ENCODE peak calls at places on chromosomes 1 and 21, in nine cellular contexts. L is omental fat pad; U is HFFc6; R is PC-3; P is upper lobe of right lung; K is activated CD8-positive, alpha-beta T cell treated with anti-CD3 and anti-CD28 coated beads for 36 hours; C is astrocyte of the spinal cord; Z is endothelial cell; B is WTC11. S is an unnamed sample.

GRCh38 chr1:24640288-24640687 is 2.8 kb upstream of the SRRM1 start:
- DNase-seq in Z (no peak), U (no peak), B (no peak), K (no peak), P (no peak), L (no peak), C (no peak), R (no peak), S (no peak)

GRCh38 chr1:22896184-22896583 is 76.5 kb downstream of the LACTBL1 start:
- DNase-seq in L (no peak), U (no peak), K (no peak), Z (no peak), R (no peak), B (no peak), C (no peak), P (no peak), S (no peak)

GRCh38 chr1:172977296-172978027 is 73.3 kb downstream of the TNFSF18 start:
- DNase-seq in B (no peak), C (no peak), L (no peak), P (no peak), U (no peak), R (peak; percentile 72), K (no peak), Z (no peak), S (no peak)

GRCh38 chr1:2204384-2205190 is 10.0 kb upstream of the FAAP20 start:
- DNase-seq in K (no peak), C (peak; percentile 71), U (no peak), R (peak; percentile 67), P (peak; percentile 91), L (no peak), B (peak; percentile 90), Z (peak; percentile 84), S (peak; percentile 79)

GRCh38 chr1:25193151-25193742 is 39.1 kb downstream of the SYF2 start:
- DNase-seq in K (no peak), U (no peak), R (no peak), Z (no peak), B (peak; percentile 26), C (no peak), L (no peak), P (no peak), S (no peak)

GRCh38 chr1:203650012-203650836 is 23.6 kb downstream of the ATP2B4 start:
- DNase-seq in K (peak; percentile 87), R (peak; percentile 46), U (no peak), Z (peak; percentile 83), L (no peak), C (peak; percentile 71), P (peak; percentile 82), B (peak; percentile 82), S (peak; percentile 90)

GRCh38 chr21:14863745-14864210 is 201.0 kb downstream of the NRIP1 start:
- DNase-seq in Z (no peak), P (no peak), C (no peak), B (no peak), U (no peak), L (no peak), K (no peak), R (peak; percentile 31), S (no peak)

GRCh38 chr1:9699361-9699760 is 47.8 kb downstream of the PIK3CD start:
- DNase-seq in Z (no peak), R (peak; percentile 22), U (no peak), B (no peak), L (no peak), K (no peak), P (no peak), C (no peak), S (no peak)

GRCh38 chr1:207910678-207911354 is at the start of gene CD34:
- DNase-seq in U (no peak), C (no peak), Z (peak; percentile 59), P (no peak), K (peak; percentile 37), B (peak; percentile 55), L (no peak), R (no peak), S (peak; percentile 56)

GRCh38 chr1:200415693-200416593 is 6.1 kb upstream of the ZNF281 start:
- DNase-seq in U (peak; percentile 96), R (peak; percentile 100), C (peak; percentile 96), P (no peak), K (no peak), B (no peak), L (peak; percentile 75), Z (no peak), S (peak; percentile 72)

GRCh38 chr1:214290399-214291037 is 9.6 kb downstream of the SMYD2 start:
- DNase-seq in P (no peak), R (no peak), B (no peak), K (no peak), C (no peak), L (no peak), Z (no peak), U (no peak), S (no peak)

GRCh38 chr1:215228193-215228592 is 145.7 kb downstream of the KCNK2 start:
- DNase-seq in Z (no peak), K (no peak), L (no peak), R (no peak), P (no peak), B (no peak), U (no peak), C (no peak), S (no peak)

GRCh38 chr1:224805889-224806288 is 123.6 kb upstream of the DNAH14 start:
- DNase-seq in B (no peak), Z (no peak), P (no peak), C (no peak), R (no peak), U (no peak), K (no peak), L (no peak), S (no peak)

GRCh38 chr1:202230061-202230938 is 36.7 kb downstream of the LGR6 start:
- DNase-seq in L (no peak), U (no peak), B (no peak), Z (no peak), C (no peak), K (no peak), P (no peak), R (no peak), S (no peak)

GRCh38 chr1:1122981-1123480 is 7.1 kb upstream of the C1orf159 start:
- DNase-seq in U (peak; percentile 47), B (peak; percentile 12), Z (no peak), R (peak; percentile 46), L (no peak), P (no peak), K (no peak), C (no peak), S (no peak)

GRCh38 chr1:234208791-234209190 is 164.5 kb upstream of the COA6 start:
- DNase-seq in L (no peak), P (no peak), R (peak; percentile 61), K (no peak), C (no peak), U (no peak), B (no peak), Z (no peak), S (no peak)

GRCh38 chr1:234535763-234536515 is 57.0 kb upstream of the TARBP1 start:
- DNase-seq in P (no peak), L (no peak), Z (no peak), U (no peak), B (no peak), R (no peak), K (no peak), C (peak; percentile 87), S (peak; percentile 70)

GRCh38 chr1:110927484-110928075 is 36.1 kb downstream of the LRIF1 start:
- DNase-seq in U (no peak), B (no peak), K (no peak), L (no peak), C (no peak), R (peak; percentile 55), P (no peak), Z (no peak), S (no peak)

GRCh38 chr1:33256701-33257387 is 552 bp downstream of the ZNF362 start:
- DNase-seq in P (peak; percentile 86), B (peak; percentile 24), R (peak; percentile 87), C (peak; percentile 86), L (no peak), K (peak; percentile 66), U (peak; percentile 72), Z (peak; percentile 24), S (no peak)

GRCh38 chr1:33257759-33258712 is 1.7 kb downstream of the ZNF362 start:
- DNase-seq in U (no peak), Z (no peak), L (no peak), C (no peak), R (no peak), P (no peak), K (no peak), B (no peak), S (no peak)

GRCh38 chr1:33255347-33256311 is 663 bp upstream of the ZNF362 start:
- DNase-seq in B (peak; percentile 78), L (no peak), K (peak; percentile 65), P (peak; percentile 91), U (peak; percentile 24), C (peak; percentile 35), R (peak; percentile 88), Z (peak; percentile 60), S (peak; percentile 96)

GRCh38 chr1:33257388-33257758 is 1.1 kb downstream of the ZNF362 start:
- DNase-seq in K (no peak), U (no peak), Z (no peak), P (no peak), B (no peak), L (no peak), R (no peak), C (no peak), S (no peak)

DNA sequence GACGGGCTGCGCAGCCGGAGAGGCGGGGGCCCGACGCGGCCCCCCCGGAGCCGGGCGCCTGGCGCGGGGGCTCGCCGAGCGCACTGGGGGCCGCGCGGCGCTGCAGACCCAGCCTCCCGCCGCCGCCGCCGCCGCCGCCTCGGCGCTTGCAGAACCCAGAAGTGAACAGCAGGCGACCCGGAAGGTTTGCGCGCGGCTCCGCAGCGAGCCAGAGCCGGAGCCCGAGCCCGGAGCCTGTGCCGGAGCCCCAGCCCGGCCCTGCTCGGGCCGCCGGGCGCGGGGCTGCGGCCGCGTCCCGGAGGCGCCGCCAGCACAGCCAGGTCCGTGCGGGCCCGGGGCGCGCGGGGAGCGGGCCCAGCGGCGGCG is at the start of gene ZNF362:
- DNase-seq in P (peak; percentile 86), K (peak; percentile 72), L (no peak), Z (peak; percentile 79), R (peak; percentile 59), B (peak; percentile 62), C (peak; percentile 64), U (peak; percentile 41), S (no peak)
- TF ChIP-seq CTCF in P (no peak), K (no peak), L (no peak), Z (no peak), R (no peak), B (no peak), C (peak; percentile 12), U (no peak), S (no peak)

GRCh38 chr1:87167855-87168630 is 160.6 kb upstream of the LMO4 start:
- DNase-seq in L (no peak), K (no peak), Z (no peak), B (no peak), C (peak; percentile 4), U (no peak), P (no peak), R (no peak), S (no peak)
- TF ChIP-seq CTCF in L (no peak), K (no peak), Z (no peak), B (no peak), C (peak; percentile 25), U (peak; percentile 57), P (no peak), R (peak; percentile 53), S (no peak)

GRCh38 chr1:12601690-12602632 is 16.0 kb downstream of the DHRS3 start:
- DNase-seq in R (peak; percentile 66), P (no peak), C (peak; percentile 96), B (peak; percentile 45), K (peak; percentile 40), Z (no peak), L (peak; percentile 76), U (peak; percentile 92), S (no peak)
- TF ChIP-seq CTCF in R (no peak), P (no peak), C (no peak), B (no peak), K (no peak), Z (no peak), L (no peak), U (no peak), S (no peak)

GRCh38 chr1:15130607-15131006 is 22.9 kb upstream of the TMEM51 start:
- DNase-seq in B (no peak), U (no peak), L (no peak), C (no peak), K (no peak), Z (no peak), P (no peak), R (no peak), S (no peak)
- TF ChIP-seq CTCF in B (no peak), U (no peak), L (no peak), C (no peak), K (no peak), Z (no peak), P (no peak), R (no peak), S (no peak)

S was measured in lower leg skin.